ENCODE peak calls at places on chromosomes 6 and 20, in five cellular contexts. B is SW 1271, C is kidney, T is mucosa of gallbladder, J is cardiac fibroblast. Y is an unnamed sample.

GRCh38 chr6:42314571-42314950 is 96.9 kb upstream of the MRPS10 start:
- DNase-seq in B (no peak), C (peak; percentile 4), T (no peak), J (peak; percentile 41), Y (no peak)

GRCh38 chr6:132054525-132054924 is 103.4 kb upstream of the CCN2 start:
- DNase-seq in B (peak; percentile 6), C (no peak), T (no peak), J (peak; percentile 87), Y (no peak)

GRCh38 chr20:31894980-31895675 is 24.7 kb downstream of the TTLL9 start:
- DNase-seq in B (peak; percentile 73), C (no peak), T (peak; percentile 63), J (peak; percentile 73), Y (peak; percentile 66)

GRCh38 chr6:144215402-144215931 is 65.2 kb downstream of the STX11 start:
- DNase-seq in B (peak; percentile 12), C (peak; percentile 63), T (peak; percentile 16), J (peak; percentile 44), Y (peak; percentile 44)

GRCh38 chr20:63835031-63835858 is 4.2 kb upstream of the ZBTB46 start:
- DNase-seq in B (peak; percentile 70), C (peak; percentile 97), T (peak; percentile 93), J (peak; percentile 97), Y (peak; percentile 90)

GRCh38 chr6:127794405-127794804 is 106.5 kb downstream of the THEMIS start:
- DNase-seq in B (no peak), C (no peak), T (no peak), J (no peak), Y (no peak)

GRCh38 chr6:106913111-106913510 is 61.4 kb downstream of the CD24 start:
- DNase-seq in B (no peak), C (no peak), T (peak; percentile 62), J (no peak), Y (no peak)

GRCh38 chr6:144150673-144151009 is 324 bp downstream of the STX11 start:
- DNase-seq in B (peak; percentile 38), C (no peak), T (no peak), J (peak; percentile 32), Y (peak; percentile 33)

GRCh38 chr20:58420798-58421496 is 31.9 kb downstream of the VAPB start:
- DNase-seq in B (peak; percentile 53), C (no peak), T (no peak), J (peak; percentile 73), Y (no peak)

GRCh38 chr6:1984346-1984994 is 260.9 kb downstream of the GMDS start:
- DNase-seq in B (no peak), C (no peak), T (no peak), J (no peak), Y (no peak)

GRCh38 chr6:112189494-112189893 is 64.9 kb downstream of the LAMA4 start:
- DNase-seq in B (no peak), C (no peak), T (no peak), J (no peak), Y (no peak)

GRCh38 chr6:2558098-2558770 is 192.5 kb downstream of the MYLK4 start:
- DNase-seq in B (no peak), C (no peak), T (no peak), J (no peak), Y (no peak)

GRCh38 chr6:4902363-4902762 is 101.5 kb downstream of the RPP40 start:
- DNase-seq in B (no peak), C (no peak), T (no peak), J (no peak), Y (no peak)

GRCh38 chr20:8190043-8190880 is 58.2 kb downstream of the PLCB1 start:
- DNase-seq in B (no peak), C (no peak), T (no peak), J (no peak), Y (no peak)